ENCODE peak calls at places on chromosomes 12 and 14, in four cellular contexts. A is HepG2, V is K562, C is GM12878. G is an unnamed sample. For H3K4me1, the result is how much of the 10 kb centered on the place peaks cover.

GRCh38 chr12:14612895-14613294 is 45.2 kb upstream of the PLBD1 start:
- DNase-seq in C (no peak), V (no peak), A (no peak), G (no peak)

GRCh38 chr12:2295941-2296461 is 243.2 kb downstream of the CACNA1C start:
- DNase-seq in C (no peak), A (no peak), V (no peak), G (peak)

GRCh38 chr14:67857778-67858350 is 38.3 kb downstream of the RAD51B start:
- DNase-seq in A (no peak), V (no peak), C (no peak), G (no peak)

GRCh38 chr12:7503686-7504085 is at the start of gene CD163:
- DNase-seq in V (no peak), A (no peak), C (no peak), G (no peak)

GRCh38 chr14:91243098-91243483 is 1.4 kb downstream of the GPR68 start:
- DNase-seq in C (no peak), V (no peak), A (no peak), G (no peak)

GRCh38 chr12:29537292-29537691 is 39.8 kb upstream of the OVCH1 start:
- DNase-seq in A (no peak), C (no peak), V (no peak), G (no peak)

GRCh38 chr12:78571953-78572352 is 292.6 kb upstream of the SYT1 start:
- DNase-seq in A (no peak), V (no peak), C (no peak), G (peak)

GRCh38 chr12:24931666-24932405 is 17.1 kb downstream of the BCAT1 start:
- DNase-seq in C (peak), V (no peak), A (no peak), G (no peak)

GRCh38 chr12:122875590-122876220 is 20.2 kb downstream of the VPS37B start:
- DNase-seq in A (no peak), V (no peak), C (peak), G (no peak)

GRCh38 chr14:93016275-93016845 is 93.4 kb downstream of the CHGA start:
- DNase-seq in C (no peak), V (no peak), A (no peak), G (no peak)

GRCh38 chr14:93018401-93018800 is 95.5 kb downstream of the CHGA start:
- DNase-seq in V (no peak), C (no peak), A (no peak), G (no peak)

GRCh38 chr14:93019367-93019843 is 96.3 kb downstream of the ITPK1 start:
- DNase-seq in C (no peak), A (peak), V (no peak), G (no peak)

GRCh38 chr14:93017341-93017797 is 94.4 kb downstream of the CHGA start:
- DNase-seq in C (no peak), V (no peak), A (no peak), G (no peak)

DNA sequence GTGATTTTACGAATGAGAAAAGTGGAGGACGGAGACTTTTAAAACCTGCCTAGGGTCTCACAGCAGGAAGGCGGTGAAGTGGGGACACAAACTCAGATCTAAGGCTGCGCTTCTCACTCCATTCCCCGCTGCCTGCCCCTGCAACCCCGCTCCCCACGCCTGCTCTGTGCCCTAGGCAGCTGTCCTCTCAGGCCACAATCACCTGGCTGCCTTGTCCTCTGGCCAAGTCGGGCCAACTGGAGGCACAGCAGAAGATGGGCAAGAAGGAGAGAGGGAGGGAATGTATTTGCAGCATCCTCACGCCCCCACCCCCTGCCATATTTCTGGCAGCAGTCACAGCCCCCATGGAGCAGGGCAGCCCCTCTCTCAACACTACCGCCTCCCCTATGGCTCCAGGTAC is 94.9 kb downstream of the CHGA start:
- DNase-seq in C (no peak), A (no peak), V (no peak), G (no peak)
- H3K4me1 ChIP-seq in C (under half), A (half or more), V (under half), G (under half)

GRCh38 chr14:28576523-28576922 is 190.1 kb upstream of the FOXG1 start:
- DNase-seq in A (no peak), C (no peak), V (no peak), G (no peak)
- TF ChIP-seq EP300 in A (no peak), C (no peak), V (no peak), G (no peak)

GRCh38 chr14:23351681-23352505 is 794 bp downstream of the SLC22A17 start:
- DNase-seq in C (no peak), A (no peak), V (peak), G (no peak)
- TF ChIP-seq CEBPB in C (no peak), A (no peak), V (no peak), G (no peak)

GRCh38 chr12:94779520-94779919 is 129.2 kb upstream of the TMCC3 start:
- DNase-seq in C (no peak), A (no peak), V (no peak), G (no peak)

GRCh38 chr12:94783343-94783742 is 133.0 kb upstream of the TMCC3 start:
- DNase-seq in A (no peak), V (no peak), C (no peak), G (no peak)

GRCh38 chr12:94781835-94782234 is 131.5 kb upstream of the TMCC3 start:
- DNase-seq in V (no peak), C (no peak), A (no peak), G (no peak)

GRCh38 chr12:94783862-94784261 is 133.5 kb upstream of the TMCC3 start:
- DNase-seq in C (no peak), V (no peak), A (no peak), G (no peak)

DNA sequence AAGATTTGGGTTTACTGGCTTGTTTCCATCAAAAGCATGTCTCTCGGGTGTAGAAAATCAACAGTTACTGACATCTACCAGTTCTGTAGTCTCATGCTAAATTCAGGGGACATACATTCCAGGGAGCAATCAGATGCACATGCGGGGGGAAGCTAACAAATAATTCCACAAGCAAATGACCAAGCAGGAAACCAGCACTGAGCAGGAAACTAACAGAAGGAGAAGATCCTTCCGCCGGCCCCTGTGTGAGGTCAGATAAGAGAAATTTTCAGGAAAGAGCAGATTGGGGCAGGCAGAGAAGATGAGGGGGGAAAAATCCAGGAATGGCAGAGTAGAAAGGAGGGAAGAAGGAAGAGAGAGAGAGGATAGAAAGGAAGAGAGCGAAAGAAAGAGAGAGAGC is 127.6 kb upstream of the TMCC3 start:
- DNase-seq in V (no peak), C (no peak), A (no peak), G (no peak)
- H3K4me1 ChIP-seq in V (under half), C (under half), A (under half), G (under half)

GRCh38 chr14:50980451-50980850 is 36.2 kb upstream of the PYGL start:
- DNase-seq in C (no peak), A (no peak), V (no peak), G (no peak)
- TF ChIP-seq EP300 in C (no peak), A (no peak), V (no peak), G (no peak)

GRCh38 chr12:38907171-38907923 is 2.0 kb upstream of the CPNE8 start:
- DNase-seq in C (no peak), V (no peak), A (no peak), G (no peak)

GRCh38 chr12:38903596-38903995 is 1.8 kb downstream of the CPNE8 start:
- DNase-seq in A (no peak), C (no peak), V (no peak), G (no peak)

GRCh38 chr12:38905480-38906351 is at the start of gene CPNE8:
- DNase-seq in A (no peak), C (peak), V (peak), G (peak)

GRCh38 chr12:38906482-38907170 is 1.2 kb upstream of the CPNE8 start:
- DNase-seq in A (peak), C (peak), V (peak), G (peak)

GRCh38 chr12:38904932-38905479 is 385 bp downstream of the CPNE8 start:
- DNase-seq in V (peak), C (peak), A (peak), G (peak)
- TF ChIP-seq CEBPB in V (no peak), C (no peak), A (no peak), G (peak)

DNA sequence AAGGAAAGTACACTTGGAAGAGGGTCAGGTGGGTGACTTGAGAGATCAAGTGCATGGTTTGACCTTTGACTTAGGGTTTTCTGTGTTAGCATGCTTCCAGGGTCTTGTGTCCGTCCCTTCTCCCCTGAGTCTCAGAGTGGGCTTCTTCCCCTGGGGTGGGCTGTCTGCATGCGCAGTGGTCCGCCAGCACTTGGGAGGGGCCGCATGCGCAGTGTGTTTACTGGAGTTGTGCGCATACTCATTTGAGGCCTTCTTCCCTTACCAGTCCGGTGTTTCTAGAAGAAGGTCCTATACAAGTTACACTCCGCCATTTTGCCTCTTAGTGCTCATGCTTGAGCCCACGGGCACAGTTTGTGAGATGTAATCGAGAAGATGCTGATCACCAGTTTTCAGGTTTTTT is 58.5 kb downstream of the RIN3 start:
- DNase-seq in C (no peak), A (no peak), V (no peak), G (no peak)
- H3K4me1 ChIP-seq in C (under half), A (under half), V (under half), G (under half)

DNA sequence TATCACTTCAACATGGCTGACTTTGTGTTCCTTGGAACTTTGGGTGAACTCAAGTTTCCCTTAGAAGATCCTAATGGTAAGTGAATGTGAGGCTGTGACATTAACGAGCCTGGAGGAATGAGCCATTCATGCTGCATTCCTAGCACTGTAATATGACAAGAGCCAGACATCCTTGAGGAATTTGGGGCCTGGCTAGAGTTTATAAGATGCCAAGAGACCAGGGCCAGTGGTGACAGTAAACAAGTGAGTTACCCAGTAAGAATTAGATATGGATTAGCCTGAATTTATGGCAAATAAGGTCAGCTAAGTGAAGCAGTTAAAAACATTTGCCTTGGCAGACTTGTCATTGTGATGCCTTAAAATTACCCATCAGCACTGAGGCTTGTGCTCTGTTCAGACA is 232.4 kb downstream of the AKAP6 start:
- DNase-seq in A (no peak), V (no peak), C (no peak), G (peak)
- TF ChIP-seq EP300 in A (no peak), V (no peak), C (no peak), G (no peak)